ENCODE peak calls at places on chromosomes 11 and 22, in six cellular contexts. T is gastrocnemius medialis, B is HCT116, N is A549, Q is IMR-90, X is uterus. G is an unnamed sample.

GRCh38 chr11:85798361-85798760 is 12.6 kb downstream of the SYTL2 start:
- DNase-seq in T (no peak), B (no peak), N (no peak), Q (no peak), X (no peak), G (no peak)

GRCh38 chr11:127385071-127385470 is 384.5 kb upstream of the KIRREL3 start:
- DNase-seq in T (no peak), B (no peak), N (no peak), Q (no peak), X (no peak), G (no peak)

GRCh38 chr11:81569999-81570398 is 1163.7 kb downstream of the FAM181B start:
- DNase-seq in T (no peak), B (no peak), N (no peak), Q (no peak), X (no peak), G (no peak)

GRCh38 chr11:32033491-32033890 is 57.4 kb upstream of the RCN1 start:
- DNase-seq in T (no peak), B (no peak), N (no peak), Q (peak; percentile 23), X (no peak), G (no peak)

GRCh38 chr11:111660822-111661221 is 58.6 kb downstream of the SIK2 start:
- DNase-seq in T (no peak), B (no peak), N (no peak), Q (peak; percentile 10), X (no peak), G (no peak)

GRCh38 chr22:46340676-46341075 is 5.2 kb downstream of the TRMU start:
- DNase-seq in T (no peak), B (no peak), N (no peak), Q (no peak), X (no peak), G (no peak)

GRCh38 chr22:25569983-25570382 is 5.5 kb downstream of the GRK3 start:
- DNase-seq in T (no peak), B (no peak), N (no peak), Q (no peak), X (no peak), G (no peak)

GRCh38 chr11:116835791-116836647 is 1.4 kb downstream of the APOA1 start:
- DNase-seq in T (peak; percentile 87), B (peak; percentile 88), N (peak; percentile 67), Q (peak; percentile 93), X (peak; percentile 77), G (peak; percentile 96)

GRCh38 chr11:75939992-75940391 is 125.0 kb downstream of the UVRAG start:
- DNase-seq in T (no peak), B (no peak), N (no peak), Q (no peak), X (no peak), G (no peak)

GRCh38 chr11:66316849-66317251 is at the start of gene CD248:
- DNase-seq in T (peak; percentile 48), B (no peak), N (no peak), Q (peak; percentile 78), X (peak; percentile 79), G (peak; percentile 69)

GRCh38 chr22:42969348-42969975 is 45.5 kb downstream of the PACSIN2 start:
- DNase-seq in T (no peak), B (no peak), N (no peak), Q (peak; percentile 86), X (no peak), G (no peak)

GRCh38 chr11:121808096-121808495 is 307.9 kb downstream of the BLID start:
- DNase-seq in T (no peak), B (no peak), N (no peak), Q (no peak), X (no peak), G (no peak)

GRCh38 chr11:33942954-33943353 is 51.1 kb upstream of the LMO2 start:
- DNase-seq in T (peak; percentile 22), B (peak; percentile 3), N (no peak), Q (peak; percentile 58), X (peak; percentile 40), G (no peak)

GRCh38 chr22:25161017-25161915 is 38.4 kb upstream of the CRYBB3 start:
- DNase-seq in T (no peak), B (no peak), N (no peak), Q (no peak), X (no peak), G (no peak)

DNA sequence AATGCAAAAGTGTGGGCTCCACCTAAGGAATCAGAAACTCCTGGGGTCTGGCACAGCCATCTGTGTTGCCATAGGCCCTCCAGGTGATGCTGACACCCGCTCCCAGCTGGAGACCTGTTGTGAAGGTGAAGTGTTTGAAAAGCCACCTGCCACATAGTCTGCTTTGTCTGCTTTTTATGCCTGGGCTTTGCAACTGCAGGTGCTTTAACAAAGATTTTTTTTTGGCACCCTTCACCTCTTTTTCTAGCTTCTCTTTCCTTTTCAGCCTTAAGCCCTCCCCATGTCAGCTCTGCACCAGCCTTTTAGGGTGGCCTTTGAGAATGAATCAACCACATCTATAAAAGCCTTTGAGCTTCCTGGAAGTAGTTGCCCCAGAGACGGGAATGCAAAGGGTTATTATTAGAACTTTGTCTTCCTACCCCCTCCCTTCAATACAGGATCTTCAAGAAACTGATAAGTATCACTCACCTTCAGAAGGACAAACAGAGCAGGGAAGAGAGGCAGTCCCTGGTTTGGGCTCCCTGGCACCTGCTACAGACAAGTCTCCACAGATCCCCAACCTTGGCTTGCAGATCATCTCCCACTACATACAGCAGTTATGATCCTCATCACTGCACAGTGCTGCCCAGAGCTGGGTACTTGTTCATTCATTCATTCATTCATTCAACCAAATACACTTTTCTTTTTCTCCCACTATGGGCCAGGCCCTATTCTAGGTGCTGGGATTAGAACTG is 8.1 kb downstream of the PVALB start:
- DNase-seq in T (no peak), B (no peak), N (no peak), Q (no peak), X (no peak), G (no peak)
- TF ChIP-seq CTCF in T (no peak), B (no peak), N (no peak), Q (no peak), X (no peak), G (no peak)

GRCh38 chr11:57777969-57778317 is 16.3 kb downstream of the CTNND1 start:
- DNase-seq in T (no peak), B (no peak), N (peak; percentile 41), Q (no peak), X (no peak), G (no peak)

GRCh38 chr11:57778318-57779037 is 16.9 kb downstream of the CTNND1 start:
- DNase-seq in T (peak; percentile 66), B (peak; percentile 89), N (peak; percentile 88), Q (peak; percentile 98), X (peak; percentile 87), G (peak; percentile 96)

GRCh38 chr11:57785072-57785471 is 23.5 kb downstream of the CTNND1 start:
- DNase-seq in T (no peak), B (no peak), N (no peak), Q (no peak), X (no peak), G (no peak)

GRCh38 chr11:57779275-57779674 is 17.7 kb downstream of the CTNND1 start:
- DNase-seq in T (no peak), B (no peak), N (peak; percentile 41), Q (peak; percentile 63), X (no peak), G (peak; percentile 62)

GRCh38 chr11:57781529-57781943 is 19.9 kb downstream of the CTNND1 start:
- DNase-seq in T (no peak), B (peak; percentile 93), N (no peak), Q (peak; percentile 33), X (no peak), G (peak; percentile 58)
- TF ChIP-seq POLR2A in T (no peak), B (no peak), N (no peak), Q (no peak), X (no peak), G (no peak)

DNA sequence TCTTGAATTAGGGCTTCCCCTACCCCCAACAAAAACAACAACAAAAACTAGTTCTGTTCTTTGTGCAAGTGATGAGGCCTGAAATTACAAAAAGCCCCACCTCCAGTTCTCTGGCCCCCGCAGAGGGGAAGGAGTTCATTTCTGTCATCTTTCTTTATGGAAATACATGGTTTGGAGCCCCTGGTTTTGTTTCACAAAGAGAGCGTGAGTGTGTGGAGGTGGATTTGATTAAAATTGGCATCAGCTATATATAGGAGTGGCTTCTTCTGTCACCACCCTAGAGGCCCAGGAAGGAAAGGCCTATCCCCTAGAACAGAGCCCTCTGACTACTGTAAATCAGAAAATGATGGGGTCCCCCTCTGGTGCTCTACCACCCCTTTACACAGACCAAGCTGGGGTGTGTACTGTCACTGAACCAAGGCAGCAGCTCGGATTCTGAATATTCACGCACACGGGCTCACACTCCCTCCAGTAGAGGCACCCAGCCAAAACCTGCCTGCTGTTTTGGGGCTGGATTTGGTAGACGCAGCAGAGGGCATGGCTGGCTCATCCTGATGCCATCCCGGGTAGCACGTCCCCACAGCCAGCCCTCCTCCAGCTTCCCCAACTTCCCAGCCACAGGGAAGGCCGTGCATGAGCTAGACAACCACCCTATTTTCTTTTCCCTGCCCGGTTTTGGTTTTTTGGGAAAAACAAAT is 19.4 kb downstream of the RCOR2 start:
- DNase-seq in T (no peak), B (no peak), N (no peak), Q (no peak), X (no peak), G (no peak)
- H3K4me3 ChIP-seq in T (no peak overlapping the region), B (no peak overlapping the region), N (no peak overlapping the region), Q (no peak overlapping the region), X (no peak overlapping the region), G (no peak overlapping the region)

DNA sequence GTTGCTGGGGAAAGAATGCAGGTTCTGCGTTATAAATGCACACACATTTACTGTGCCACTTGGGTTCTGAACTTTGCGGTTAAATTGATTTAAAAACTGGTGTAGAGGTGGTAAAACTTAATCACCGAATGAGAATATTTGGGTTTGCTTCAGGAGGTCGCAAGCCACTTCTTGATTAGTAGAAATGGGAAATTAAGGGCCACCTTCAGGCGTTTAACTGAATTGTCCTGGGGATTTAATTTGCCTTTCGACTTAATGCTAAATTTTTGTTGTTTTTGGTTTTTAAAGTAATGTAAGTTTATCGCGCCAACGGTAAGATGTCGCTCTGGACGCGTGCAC is 460 bp upstream of the NCR3LG1 start:
- DNase-seq in T (no peak), B (no peak), N (no peak), Q (no peak), X (no peak), G (no peak)
- TF ChIP-seq CTCF in T (no peak), B (no peak), N (peak; percentile 10), Q (peak; percentile 16), X (no peak), G (peak; percentile 20)

DNA sequence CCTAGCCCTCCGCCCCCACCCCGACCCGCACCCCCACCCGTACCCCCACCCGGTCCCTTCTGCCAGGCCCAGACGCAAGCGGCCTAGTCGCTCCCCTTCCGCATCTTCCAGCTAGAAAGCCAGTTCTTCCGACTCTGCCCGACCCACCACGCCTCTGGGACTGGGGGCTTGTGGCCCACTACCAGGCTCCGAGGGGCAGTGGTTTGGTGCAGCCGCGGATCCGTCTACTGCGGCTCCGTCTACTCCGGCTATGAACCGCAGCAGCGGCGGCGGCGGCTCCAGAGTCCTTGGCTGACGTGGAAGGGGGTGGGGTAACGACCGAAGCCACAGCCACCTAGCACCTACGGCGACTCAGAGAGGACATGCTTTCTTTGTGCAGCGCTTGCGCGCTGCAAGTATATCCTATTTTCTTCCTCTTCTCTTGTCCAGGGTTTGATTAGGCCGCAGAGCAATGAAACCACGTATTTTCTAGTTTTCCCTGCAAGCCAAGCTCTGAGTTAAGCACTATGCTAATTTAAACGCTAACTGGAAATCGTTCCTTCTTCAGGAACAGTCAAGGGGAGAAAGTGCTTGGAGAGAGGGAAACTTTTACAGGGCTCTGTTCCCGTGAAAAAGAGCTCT is at the start of gene COPB1:
- DNase-seq in T (peak; percentile 88), B (peak; percentile 88), N (peak; percentile 76), Q (peak; percentile 95), X (peak; percentile 90), G (peak; percentile 96)
- TF ChIP-seq POLR2A in T (peak; percentile 71), B (peak; percentile 82), N (peak; percentile 89), Q (peak; percentile 96), X (peak; percentile 76), G (peak; percentile 36)

GRCh38 chr11:10752486-10752885 is 1.4 kb downstream of the CTR9 start:
- DNase-seq in T (no peak), B (no peak), N (no peak), Q (no peak), X (no peak), G (no peak)
- H3K4me3 ChIP-seq in T (peak overlapping the region; percentile 87), B (peak overlapping the region; percentile 97), N (peak overlapping the region; percentile 78), Q (no peak overlapping the region), X (no peak overlapping the region), G (no peak overlapping the region)

G was measured in testis.